ENCODE peak calls at places on chromosomes 13 and 19, in seven cellular contexts. X is dorsolateral prefrontal cortex; E is fibroblast of gingiva; T is naive thymus-derived CD4-positive, alpha-beta T cell; H is AG04450; F is ureter; G is left ventricle myocardium inferior. R is an unnamed sample.

GRCh38 chr13:27442071-27442647 is 8.2 kb downstream of the MTIF3 start:
- DNase-seq in X (no peak), E (no peak), T (no peak), H (no peak), F (no peak), G (no peak), R (no peak)

GRCh38 chr13:48161530-48162179 is 66.8 kb upstream of the MED4 start:
- DNase-seq in X (peak; percentile 53), E (no peak), T (no peak), H (no peak), F (peak; percentile 44), G (peak; percentile 44), R (no peak)

GRCh38 chr13:38783992-38784875 is 97.4 kb downstream of the FREM2 start:
- DNase-seq in X (no peak), E (no peak), T (no peak), H (no peak), F (no peak), G (no peak), R (no peak)

GRCh38 chr19:40740747-40741146 is 9.5 kb downstream of the ACTMAP start:
- DNase-seq in X (peak; percentile 87), E (peak; percentile 92), T (no peak), H (no peak), F (no peak), G (peak; percentile 52), R (no peak)

GRCh38 chr19:27765912-27766725 is 1446.8 kb downstream of the UQCRFS1 start:
- DNase-seq in X (no peak), E (no peak), T (no peak), H (no peak), F (no peak), G (no peak), R (no peak)

GRCh38 chr13:27172495-27172842 is 858 bp upstream of the USP12 start:
- DNase-seq in X (no peak), E (peak; percentile 37), T (no peak), H (no peak), F (no peak), G (no peak), R (no peak)

GRCh38 chr13:113117335-113117872 is 5.2 kb upstream of the F10 start:
- DNase-seq in X (no peak), E (no peak), T (no peak), H (no peak), F (no peak), G (no peak), R (no peak)

GRCh38 chr13:95236774-95237173 is 64.5 kb downstream of the ABCC4 start:
- DNase-seq in X (no peak), E (no peak), T (no peak), H (no peak), F (no peak), G (no peak), R (no peak)

GRCh38 chr19:39363909-39364457 is 21.8 kb downstream of the SAMD4B start:
- DNase-seq in X (peak; percentile 95), E (peak; percentile 62), T (no peak), H (no peak), F (no peak), G (peak; percentile 51), R (no peak)

GRCh38 chr19:45468803-45469131 is 971 bp downstream of the FOSB start:
- DNase-seq in X (no peak), E (no peak), T (no peak), H (no peak), F (no peak), G (no peak), R (no peak)

GRCh38 chr13:56886398-56886797 is 254.3 kb upstream of the PRR20A start:
- DNase-seq in X (no peak), E (no peak), T (no peak), H (no peak), F (no peak), G (no peak), R (no peak)

GRCh38 chr13:52127378-52127777 is 1.5 kb downstream of the NEK5 start:
- DNase-seq in X (no peak), E (no peak), T (no peak), H (no peak), F (no peak), G (no peak), R (no peak)

GRCh38 chr13:20402881-20403280 is 122.8 kb downstream of the CRYL1 start:
- DNase-seq in X (no peak), E (no peak), T (no peak), H (no peak), F (no peak), G (no peak), R (no peak)

GRCh38 chr13:74052402-74052928 is 81.7 kb downstream of the KLF12 start:
- DNase-seq in X (no peak), E (peak; percentile 78), T (no peak), H (no peak), F (no peak), G (no peak), R (no peak)

GRCh38 chr19:41531438-41532311 is 44.3 kb upstream of the CEACAM21 start:
- DNase-seq in X (no peak), E (peak; percentile 47), T (peak; percentile 59), H (no peak), F (peak; percentile 78), G (peak; percentile 79), R (peak; percentile 18)

GRCh38 chr13:80840313-80840976 is 499.5 kb upstream of the SPRY2 start:
- DNase-seq in X (no peak), E (peak; percentile 100), T (no peak), H (no peak), F (no peak), G (no peak), R (peak; percentile 98)

GRCh38 chr19:55437410-55437809 is 5.7 kb downstream of the SHISA7 start:
- DNase-seq in X (no peak), E (peak; percentile 30), T (no peak), H (no peak), F (no peak), G (peak; percentile 52), R (no peak)

GRCh38 chr19:39182174-39182505 is 14.6 kb upstream of the NCCRP1 start:
- DNase-seq in X (no peak), E (no peak), T (no peak), H (no peak), F (no peak), G (no peak), R (no peak)

GRCh38 chr19:23817519-23817918 is 58.8 kb upstream of the ZNF681 start:
- DNase-seq in X (no peak), E (no peak), T (no peak), H (no peak), F (no peak), G (no peak), R (no peak)

GRCh38 chr19:33241530-33242101 is 16.0 kb upstream of the SLC7A10 start:
- DNase-seq in X (no peak), E (no peak), T (no peak), H (no peak), F (no peak), G (no peak), R (peak; percentile 7)

GRCh38 chr13:37752156-37752555 is 117.4 kb downstream of the TRPC4 start:
- DNase-seq in X (no peak), E (peak; percentile 3), T (no peak), H (no peak), F (no peak), G (no peak), R (no peak)

GRCh38 chr13:42803563-42804212 is 22.3 kb downstream of the FAM216B start:
- DNase-seq in X (no peak), E (peak; percentile 45), T (no peak), H (no peak), F (no peak), G (no peak), R (no peak)

GRCh38 chr19:40191836-40192646 is 815 bp downstream of the MAP3K10 start:
- DNase-seq in X (no peak), E (no peak), T (no peak), H (no peak), F (no peak), G (no peak), R (no peak)

GRCh38 chr19:41398042-41398403 is 405 bp downstream of the BCKDHA start:
- DNase-seq in X (no peak), E (no peak), T (no peak), H (no peak), F (no peak), G (no peak), R (no peak)

GRCh38 chr19:4380254-4380727 is 20.1 kb downstream of the SH3GL1 start:
- DNase-seq in X (no peak), E (no peak), T (no peak), H (no peak), F (no peak), G (peak; percentile 55), R (no peak)

GRCh38 chr13:80955487-80955886 is 614.6 kb upstream of the SPRY2 start:
- DNase-seq in X (no peak), E (no peak), T (no peak), H (no peak), F (no peak), G (no peak), R (peak; percentile 10)